ENCODE peak calls at places on chromosomes 13 and 19, in seven cellular contexts. B, Q, H, L, J, W and Y are unnamed samples.
A peak's percentile ranks its signal among the peaks of the same experiment; 100 is the strongest.

GRCh38 chr19:29806098-29806866 is 5.5 kb upstream of the CCNE1 start:
- DNase-seq in B (peak; percentile 71), Q (no peak), H (no peak), L (no peak), J (no peak), W (peak; percentile 44), Y (no peak)

GRCh38 chr13:62960723-62961122 is 1545.1 kb upstream of the PCDH20 start:
- DNase-seq in B (no peak), Q (no peak), H (no peak), L (no peak), J (no peak), W (no peak), Y (no peak)

GRCh38 chr13:108083056-108083455 is 132.3 kb downstream of the LIG4 start:
- DNase-seq in B (no peak), Q (no peak), H (no peak), L (no peak), J (no peak), W (no peak), Y (no peak)

GRCh38 chr19:48543121-48543710 is 8.8 kb upstream of the SULT2B1 start:
- DNase-seq in B (no peak), Q (no peak), H (no peak), L (no peak), J (no peak), W (peak; percentile 65), Y (peak; percentile 45)

GRCh38 chr19:13226983-13227382 is 76.8 kb downstream of the IER2 start:
- DNase-seq in B (no peak), Q (no peak), H (no peak), L (no peak), J (no peak), W (no peak), Y (no peak)

GRCh38 chr13:44759222-44759721 is 183.1 kb upstream of the TSC22D1 start:
- DNase-seq in B (no peak), Q (no peak), H (no peak), L (no peak), J (no peak), W (no peak), Y (no peak)

GRCh38 chr13:98837896-98838295 is 85.4 kb upstream of the SLC15A1 start:
- DNase-seq in B (no peak), Q (no peak), H (no peak), L (no peak), J (no peak), W (no peak), Y (no peak)

GRCh38 chr13:50082426-50083283 is 67.4 kb downstream of the KCNRG start:
- DNase-seq in B (peak; percentile 69), Q (no peak), H (peak; percentile 51), L (peak; percentile 18), J (peak; percentile 63), W (peak; percentile 68), Y (peak; percentile 55)

GRCh38 chr19:45809643-45810159 is 5.4 kb downstream of the RSPH6A start:
- DNase-seq in B (no peak), Q (peak; percentile 52), H (no peak), L (peak; percentile 16), J (peak; percentile 92), W (peak; percentile 83), Y (peak; percentile 60)

GRCh38 chr13:43080199-43080598 is 56.8 kb downstream of the DNAJC15 start:
- DNase-seq in B (no peak), Q (no peak), H (no peak), L (no peak), J (no peak), W (no peak), Y (no peak)

GRCh38 chr19:17255150-17255621 is 9.4 kb downstream of the USHBP1 start:
- DNase-seq in B (no peak), Q (no peak), H (no peak), L (no peak), J (no peak), W (no peak), Y (no peak)

GRCh38 chr13:114066956-114067355 is 65.5 kb downstream of the RASA3 start:
- DNase-seq in B (peak; percentile 16), Q (no peak), H (no peak), L (no peak), J (no peak), W (no peak), Y (no peak)

GRCh38 chr19:42360787-42361544 is 29.1 kb downstream of the CNFN start:
- DNase-seq in B (no peak), Q (no peak), H (no peak), L (no peak), J (no peak), W (no peak), Y (no peak)

GRCh38 chr13:97000295-97000925 is 6.1 kb upstream of the OXGR1 start:
- DNase-seq in B (no peak), Q (no peak), H (no peak), L (no peak), J (no peak), W (peak; percentile 19), Y (no peak)

GRCh38 chr19:33670398-33670797 is 48.6 kb downstream of the CHST8 start:
- DNase-seq in B (no peak), Q (no peak), H (no peak), L (no peak), J (no peak), W (no peak), Y (no peak)

GRCh38 chr13:37360556-37360955 is 238.0 kb downstream of the POSTN start:
- DNase-seq in B (no peak), Q (no peak), H (no peak), L (no peak), J (no peak), W (peak; percentile 46), Y (no peak)

GRCh38 chr19:8973501-8974091 is 36.6 kb downstream of the MUC16 start:
- DNase-seq in B (no peak), Q (no peak), H (no peak), L (no peak), J (no peak), W (no peak), Y (no peak)

GRCh38 chr19:17950310-17951150 is 16.4 kb upstream of the KCNN1 start:
- DNase-seq in B (no peak), Q (no peak), H (no peak), L (no peak), J (no peak), W (no peak), Y (no peak)

GRCh38 chr13:40961224-40961623 is 57.9 kb downstream of the ELF1 start:
- DNase-seq in B (no peak), Q (no peak), H (no peak), L (no peak), J (no peak), W (no peak), Y (no peak)

GRCh38 chr13:88544836-88545235 is 873.7 kb downstream of the SLITRK5 start:
- DNase-seq in B (no peak), Q (no peak), H (no peak), L (no peak), J (no peak), W (no peak), Y (no peak)

GRCh38 chr19:18659281-18660050 is 22.6 kb downstream of the KLHL26 start:
- DNase-seq in B (peak; percentile 77), Q (no peak), H (no peak), L (no peak), J (no peak), W (no peak), Y (no peak)

GRCh38 chr19:50332014-50332263 is 2.8 kb upstream of the KCNC3 start:
- DNase-seq in B (no peak), Q (no peak), H (no peak), L (no peak), J (no peak), W (no peak), Y (no peak)

GRCh38 chr19:751501-752341 is 809 bp downstream of the MISP start:
- DNase-seq in B (no peak), Q (peak; percentile 45), H (no peak), L (peak; percentile 42), J (no peak), W (peak; percentile 87), Y (peak; percentile 84)

DNA sequence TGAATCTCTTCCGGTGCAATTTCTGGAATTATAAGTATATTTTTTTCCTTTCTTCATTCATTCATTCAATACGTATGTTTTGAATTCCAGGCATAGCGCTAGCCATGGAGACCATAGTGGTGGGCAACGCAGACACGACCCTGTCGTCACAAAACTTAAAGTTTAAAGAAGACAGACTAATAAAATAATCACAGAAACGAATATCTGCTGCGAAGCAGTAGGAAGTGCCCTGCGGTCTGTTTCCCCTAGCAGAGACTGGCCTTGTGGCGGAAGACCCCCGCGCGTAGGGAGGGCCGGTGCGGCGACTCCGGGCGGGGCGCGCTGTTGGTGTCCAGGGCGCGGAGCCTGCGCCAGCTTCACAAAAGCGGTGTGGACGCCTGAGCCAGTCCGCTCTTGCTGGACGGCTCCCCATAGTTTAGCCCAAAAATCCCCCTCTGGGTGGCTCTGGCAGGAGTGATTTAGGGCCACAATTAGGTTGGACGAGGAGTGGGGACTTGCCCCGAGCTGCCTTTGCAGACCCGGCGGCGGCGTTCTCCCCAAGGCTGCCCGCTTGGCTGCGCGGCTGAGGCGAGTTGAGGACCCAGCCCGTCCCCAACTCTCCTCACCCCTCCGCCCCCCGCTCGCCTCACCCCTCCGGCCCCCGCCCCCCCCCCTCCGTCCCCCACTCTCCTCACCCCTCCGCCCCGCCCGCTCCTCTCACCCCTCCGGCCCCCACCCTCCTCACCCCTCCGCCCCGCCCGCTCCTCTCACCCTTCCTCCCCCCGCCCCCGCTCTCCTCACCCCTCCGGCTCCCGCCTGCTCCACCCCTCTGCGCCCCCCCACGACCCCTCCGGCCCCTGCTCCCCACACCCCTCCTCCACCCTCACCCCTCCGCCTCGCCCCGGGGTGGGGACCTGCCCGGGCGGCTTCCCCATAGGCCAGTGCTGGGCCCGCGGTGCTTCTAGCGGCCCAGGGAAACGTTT is 14.2 kb upstream of the LATS2 start:
- DNase-seq in B (peak; percentile 58), Q (no peak), H (no peak), L (no peak), J (no peak), W (no peak), Y (no peak)
- TF ChIP-seq CTCF in B (no peak), Q (no peak), H (no peak), L (no peak), J (no peak), W (no peak), Y (no peak)

GRCh38 chr13:23667750-23668149 is 97.5 kb downstream of the TNFRSF19 start:
- DNase-seq in B (no peak), Q (no peak), H (no peak), L (no peak), J (no peak), W (no peak), Y (no peak)
- TF ChIP-seq CTCF in B (no peak), Q (no peak), H (no peak), L (no peak), J (no peak), W (no peak), Y (peak; percentile 37)

DNA sequence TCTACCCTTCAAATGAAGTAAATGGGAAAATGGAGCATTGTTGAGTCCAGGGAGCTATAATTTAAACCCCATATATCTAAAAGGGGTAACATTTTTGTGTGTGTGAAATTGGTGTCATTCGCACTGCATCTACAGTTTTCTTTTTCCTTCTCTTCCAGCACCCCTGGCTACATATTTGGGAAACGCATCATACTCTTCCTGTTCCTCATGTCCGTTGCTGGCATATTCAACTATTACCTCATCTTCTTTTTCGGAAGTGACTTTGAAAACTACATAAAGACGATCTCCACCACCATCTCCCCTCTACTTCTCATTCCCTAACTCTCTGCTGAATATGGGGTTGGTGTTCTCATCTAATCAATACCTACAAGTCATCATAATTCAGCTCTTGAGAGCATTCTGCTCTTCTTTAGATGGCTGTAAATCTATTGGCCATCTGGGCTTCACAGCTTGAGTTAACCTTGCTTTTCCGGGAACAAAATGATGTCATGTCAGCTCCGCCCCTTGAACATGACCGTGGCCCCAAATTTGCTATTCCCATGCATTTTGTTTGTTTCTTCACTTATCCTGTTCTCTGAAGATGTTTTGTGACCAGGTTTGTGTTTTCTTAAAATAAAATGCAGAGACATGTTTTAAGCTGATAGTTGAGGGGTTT is 28.6 kb downstream of the ALOX5AP start:
- DNase-seq in B (no peak), Q (no peak), H (no peak), L (no peak), J (no peak), W (peak; percentile 39), Y (no peak)
- TF ChIP-seq CTCF in B (no peak), Q (no peak), H (no peak), L (no peak), J (no peak), W (no peak), Y (no peak)

GRCh38 chr13:25267715-25268114 is 19.6 kb downstream of the MTMR6 start:
- DNase-seq in B (no peak), Q (no peak), H (no peak), L (no peak), J (no peak), W (peak; percentile 26), Y (peak; percentile 24)
- TF ChIP-seq CTCF in B (no peak), Q (peak; percentile 31), H (no peak), L (peak; percentile 9), J (peak; percentile 10), W (peak; percentile 35), Y (peak; percentile 65)